ENCODE peak calls at places on chromosomes 1 and 21, in four cellular contexts. Y, I, M and T are unnamed samples.

GRCh38 chr1:65247419-65248359 is 61.7 kb upstream of the DNAJC6 start:
- DNase-seq in Y (no peak), I (no peak), M (no peak), T (no peak)

GRCh38 chr1:160539896-160540858 is 17.1 kb upstream of the SLAMF6 start:
- DNase-seq in Y (peak; percentile 9), I (no peak), M (peak; percentile 95), T (peak; percentile 92)

GRCh38 chr1:234509457-234510328 is 30.7 kb upstream of the TARBP1 start:
- DNase-seq in Y (no peak), I (no peak), M (no peak), T (no peak)

GRCh38 chr1:68087184-68087583 is 36.8 kb upstream of the DIRAS3 start:
- DNase-seq in Y (no peak), I (no peak), M (no peak), T (no peak)

GRCh38 chr21:41993744-41994143 is 16.4 kb downstream of the ZBTB21 start:
- DNase-seq in Y (no peak), I (no peak), M (no peak), T (no peak)

GRCh38 chr1:78690516-78690915 is 40.9 kb downstream of the IFI44 start:
- DNase-seq in Y (no peak), I (no peak), M (no peak), T (no peak)

GRCh38 chr1:151831605-151832004 is at the start of gene RORC:
- DNase-seq in Y (peak; percentile 16), I (no peak), M (no peak), T (no peak)

GRCh38 chr1:157405662-157406061 is 146.7 kb downstream of the FCRL5 start:
- DNase-seq in Y (no peak), I (no peak), M (no peak), T (no peak)

GRCh38 chr1:25615563-25616079 is 970 bp upstream of the MAN1C1 start:
- DNase-seq in Y (no peak), I (no peak), M (no peak), T (no peak)

DNA sequence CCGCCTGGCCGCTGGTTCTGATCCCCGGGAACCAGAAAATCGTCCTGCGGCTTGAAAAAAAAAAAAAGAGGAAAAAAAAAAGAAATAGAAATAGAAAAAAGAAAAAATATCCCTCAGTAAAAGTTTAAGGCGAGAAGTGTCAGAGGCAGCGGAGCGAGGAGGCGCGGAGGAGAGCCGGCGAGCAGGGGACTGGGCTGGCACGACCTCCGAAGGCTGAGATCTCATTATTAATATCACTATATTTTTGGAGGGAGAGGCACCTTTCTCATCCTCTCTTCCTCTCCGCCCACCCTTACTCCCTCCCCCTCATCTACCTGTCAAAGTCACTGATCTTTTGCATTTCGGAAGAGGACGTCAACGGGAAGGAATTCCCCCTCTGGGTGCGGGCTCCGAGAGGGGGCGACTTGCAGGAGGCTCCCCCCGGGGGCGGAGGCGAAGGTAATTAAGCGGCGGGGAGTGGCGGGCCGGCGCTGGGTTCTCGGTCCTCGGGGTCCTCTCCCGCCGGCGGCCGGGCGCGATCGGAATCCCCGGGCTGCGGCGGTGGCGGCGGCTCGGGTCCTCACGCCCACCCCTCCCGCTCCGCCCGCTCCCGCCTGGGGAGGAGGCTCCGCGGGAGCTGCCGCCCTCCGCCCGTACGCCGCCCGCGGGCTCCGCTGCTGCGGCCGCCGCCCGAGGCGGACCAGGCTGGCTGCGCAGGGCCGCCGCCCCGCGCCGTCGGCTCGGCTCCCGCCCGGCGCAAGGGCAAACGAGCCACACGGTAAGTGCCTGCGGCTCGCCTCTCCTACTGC is at the start of gene NTNG1:
- DNase-seq in Y (no peak), I (peak; percentile 53), M (no peak), T (no peak)
- TF ChIP-seq CBFB in Y (no peak), I (no peak), M (no peak), T (no peak)

GRCh38 chr1:16977377-16977776 is 3.0 kb downstream of the MFAP2 start:
- DNase-seq in Y (no peak), I (no peak), M (no peak), T (no peak)

GRCh38 chr1:16973215-16973614 is 7.2 kb downstream of the MFAP2 start:
- DNase-seq in Y (no peak), I (no peak), M (no peak), T (no peak)

GRCh38 chr1:16975838-16976237 is 4.6 kb downstream of the MFAP2 start:
- DNase-seq in Y (no peak), I (no peak), M (no peak), T (no peak)

GRCh38 chr1:16976966-16977365 is 3.5 kb downstream of the MFAP2 start:
- DNase-seq in Y (no peak), I (no peak), M (no peak), T (no peak)

DNA sequence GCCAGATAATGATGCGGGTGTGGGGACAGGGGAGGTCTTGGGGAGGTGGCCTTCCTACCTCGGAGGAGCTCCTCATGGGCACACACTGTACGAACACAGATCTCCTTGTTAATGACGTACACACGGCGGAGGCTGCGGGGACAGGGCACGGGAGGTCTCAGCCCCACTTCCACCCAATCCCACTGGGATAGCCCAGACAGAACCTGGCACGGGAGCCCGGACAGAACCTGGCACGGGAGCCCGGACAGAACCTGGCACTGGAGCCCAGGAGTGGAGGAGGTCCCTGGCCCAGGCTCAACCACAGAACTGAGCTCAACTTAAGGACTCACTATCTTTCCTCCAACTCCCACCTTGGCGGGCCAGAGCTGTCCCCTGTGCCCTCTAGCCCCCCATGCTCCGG is 5.2 kb downstream of the MFAP2 start:
- DNase-seq in Y (no peak), I (no peak), M (no peak), T (no peak)
- TF ChIP-seq CBFB in Y (no peak), I (no peak), M (no peak), T (no peak)

GRCh38 chr21:36482673-36483072 is 2.8 kb upstream of the CLDN14 start:
- DNase-seq in Y (no peak), I (no peak), M (no peak), T (no peak)

GRCh38 chr21:36487641-36488307 is 7.9 kb upstream of the CLDN14 start:
- DNase-seq in Y (no peak), I (no peak), M (no peak), T (no peak)

GRCh38 chr21:36486246-36486645 is 6.3 kb upstream of the CLDN14 start:
- DNase-seq in Y (no peak), I (no peak), M (no peak), T (no peak)

GRCh38 chr21:36483095-36483494 is 3.2 kb upstream of the CLDN14 start:
- DNase-seq in Y (no peak), I (no peak), M (no peak), T (no peak)

GRCh38 chr21:36485476-36485875 is 5.6 kb upstream of the CLDN14 start:
- DNase-seq in Y (no peak), I (no peak), M (no peak), T (no peak)
- TF ChIP-seq CBFB in Y (no peak), I (no peak), M (no peak), T (no peak)

DNA sequence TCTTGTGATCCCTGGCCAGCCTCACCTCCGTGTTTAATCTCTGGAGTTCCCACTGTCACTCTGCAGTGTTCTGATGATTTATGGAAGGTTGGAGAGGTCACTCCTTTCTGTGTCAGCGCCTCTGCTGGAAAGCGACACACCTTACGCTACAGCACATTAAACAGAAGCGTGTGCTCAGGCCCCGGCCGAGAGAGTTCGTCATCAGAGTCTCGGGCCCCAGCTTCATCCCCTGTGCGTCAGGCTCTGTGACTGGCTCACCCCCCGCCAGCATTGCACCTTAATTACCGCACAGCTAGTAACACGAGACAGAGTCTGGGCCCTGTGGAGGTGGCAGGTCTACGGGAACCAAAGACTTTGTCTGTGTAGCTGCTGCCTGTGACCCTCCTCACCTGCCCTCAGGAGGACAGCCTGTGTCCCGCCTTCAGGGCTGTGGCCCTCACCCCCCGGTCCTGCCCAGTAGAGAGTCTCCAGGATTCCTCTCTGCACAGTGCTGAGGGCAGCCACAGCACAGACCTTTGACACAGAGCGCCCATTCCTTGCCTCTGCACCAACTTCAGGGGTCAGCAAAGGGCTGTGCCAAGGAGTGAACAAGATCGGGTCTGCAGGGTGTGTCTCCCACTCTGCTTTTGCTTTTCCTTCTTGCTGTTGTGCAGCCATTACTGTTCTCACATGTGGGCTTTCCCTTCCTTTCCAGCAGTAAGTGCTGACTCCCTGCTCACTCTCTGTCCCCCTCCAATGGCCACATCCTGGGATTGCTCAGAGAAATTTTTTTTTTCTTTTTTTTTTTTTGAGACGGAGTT is 157.6 kb downstream of the PGBD5 start:
- DNase-seq in Y (peak; percentile 56), I (no peak), M (no peak), T (peak; percentile 62)
- TF ChIP-seq CBFB in Y (no peak), I (no peak), M (no peak), T (no peak)

DNA sequence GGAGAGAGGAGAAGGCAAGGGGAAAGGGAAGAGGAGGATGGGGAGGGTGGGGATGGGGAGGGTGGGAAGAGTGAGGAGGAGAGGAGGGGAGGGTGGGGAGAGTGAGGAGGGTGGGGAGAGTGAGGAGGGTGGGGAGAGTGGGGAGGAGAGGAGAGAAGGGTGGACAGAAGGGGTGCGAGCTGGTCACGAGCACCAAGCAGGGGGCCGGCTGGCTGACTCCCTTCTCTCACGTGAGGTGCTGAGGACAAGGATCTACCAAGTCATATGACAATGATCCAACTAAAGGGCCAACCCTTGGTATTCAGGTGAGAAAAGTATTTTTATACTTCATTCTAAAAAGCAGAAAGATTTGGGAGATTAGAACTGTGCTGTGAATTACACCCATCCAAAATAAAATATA is 51.8 kb downstream of the COQ8A start:
- DNase-seq in Y (no peak), I (no peak), M (no peak), T (no peak)
- TF ChIP-seq CBFB in Y (no peak), I (no peak), M (no peak), T (no peak)

DNA sequence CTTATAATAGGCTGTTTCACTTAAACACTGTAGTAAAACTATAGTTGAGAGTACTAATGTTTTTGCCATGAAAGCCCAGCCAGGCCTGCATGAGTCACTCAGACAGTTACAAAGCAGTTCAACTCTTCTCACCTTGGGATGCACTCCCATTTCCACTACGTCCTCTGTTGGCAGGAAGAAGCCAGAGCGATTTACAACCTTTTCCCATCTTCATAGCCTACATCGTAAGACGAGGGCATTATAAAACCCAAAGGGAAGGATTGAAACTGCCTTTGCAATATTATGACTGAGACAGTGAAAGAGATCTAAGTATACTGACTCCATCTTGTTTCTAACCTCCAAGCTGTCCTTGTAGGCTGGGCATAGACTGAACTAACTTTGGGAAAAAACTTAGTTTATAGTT is 71.8 kb upstream of the CSF1 start:
- DNase-seq in Y (peak; percentile 22), I (no peak), M (no peak), T (peak; percentile 58)
- TF ChIP-seq CBFB in Y (no peak), I (no peak), M (no peak), T (no peak)

DNA sequence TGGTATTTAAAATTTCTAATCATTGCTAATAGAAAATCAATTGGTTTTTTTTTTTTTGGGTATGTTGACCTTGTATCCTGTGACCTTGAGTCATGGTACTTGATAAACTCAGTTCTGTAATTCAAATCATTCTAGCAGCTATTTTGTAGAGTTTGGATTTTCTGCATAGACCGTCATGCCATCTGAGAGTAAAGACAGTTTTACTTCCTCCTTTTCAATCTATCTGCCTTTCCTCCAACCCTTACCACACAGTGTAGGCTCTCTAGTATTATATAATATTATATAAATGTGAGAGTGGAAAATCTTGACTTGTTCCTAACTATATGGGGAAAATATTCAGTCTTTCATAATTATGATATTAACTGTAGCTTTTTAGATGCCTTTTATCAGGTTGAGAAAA is 7.0 kb downstream of the TDRD5 start:
- DNase-seq in Y (no peak), I (no peak), M (no peak), T (no peak)
- TF ChIP-seq CBFB in Y (no peak), I (no peak), M (no peak), T (no peak)